ENCODE peak calls at places on chromosome 4, in eight cellular contexts. J is progenitor cell of endocrine pancreas; H is adipocyte; U is sigmoid colon; A is activated CD4-positive, alpha-beta T cell treated with anti-CD3 and anti-CD28 coated beads, Interleukin-2, amount 10 ng/mL, durations not matched to agents 7 days and 5 days; D is GM04503; I is PC-3; S is stimulated activated CD4-positive, alpha-beta T cell treated with anti-CD3 and anti-CD28 coated beads, Interleukin-4, amount 100 ng/mL, for 48 hours. R is an unnamed sample.

GRCh38 chr4:73037057-73037456 is 32.5 kb downstream of the COX18 start:
- DNase-seq in H (no peak), I (no peak), D (no peak), A (no peak), J (no peak), U (no peak), S (no peak), R (no peak)

GRCh38 chr4:4423706-4424498 is 37.0 kb downstream of the NSG1 start:
- DNase-seq in J (no peak), D (no peak), I (no peak), H (no peak), S (no peak), U (peak), A (no peak), R (no peak)

GRCh38 chr4:128394778-128395177 is 107.2 kb upstream of the PGRMC2 start:
- DNase-seq in D (no peak), I (no peak), S (no peak), J (no peak), U (no peak), H (no peak), A (no peak), R (no peak)

GRCh38 chr4:1208970-1209704 is 36.8 kb upstream of the SPON2 start:
- DNase-seq in U (peak), A (no peak), J (no peak), D (no peak), I (no peak), H (peak), S (no peak), R (no peak)

GRCh38 chr4:143514432-143514831 is 930 bp downstream of the SMARCA5 start:
- DNase-seq in A (peak), H (peak), J (peak), S (no peak), U (peak), I (peak), D (peak), R (peak)

GRCh38 chr4:73711989-73712388 is 28.4 kb upstream of the CXCL8 start:
- DNase-seq in S (no peak), U (no peak), I (no peak), J (no peak), A (no peak), D (no peak), H (no peak), R (no peak)

GRCh38 chr4:148444296-148445070 is 2.3 kb upstream of the NR3C2 start:
- DNase-seq in S (peak), H (peak), D (no peak), J (peak), A (peak), U (peak), I (peak), R (no peak)

GRCh38 chr4:132958457-132959263 is 190.4 kb upstream of the PCDH10 start:
- DNase-seq in H (no peak), I (no peak), D (no peak), U (no peak), J (no peak), A (no peak), S (no peak), R (no peak)

GRCh38 chr4:186015212-186015817 is 53.6 kb upstream of the TLR3 start:
- DNase-seq in D (no peak), J (no peak), U (no peak), A (no peak), S (no peak), H (no peak), I (peak), R (no peak)

GRCh38 chr4:137032242-137032641 is 500.1 kb downstream of the PCDH18 start:
- DNase-seq in H (no peak), I (no peak), D (no peak), J (no peak), U (no peak), A (no peak), S (no peak), R (no peak)

GRCh38 chr4:87399954-87400353 is 9.0 kb upstream of the HSD17B11 start:
- DNase-seq in U (no peak), D (no peak), J (no peak), I (no peak), A (no peak), H (no peak), S (no peak), R (no peak)

GRCh38 chr4:142475663-142476062 is 370.4 kb downstream of the INPP4B start:
- DNase-seq in J (no peak), S (no peak), I (peak), U (no peak), A (no peak), D (no peak), H (peak), R (no peak)

GRCh38 chr4:179719766-179720470 is 2277.7 kb upstream of the AGA start:
- DNase-seq in I (no peak), S (no peak), J (no peak), U (no peak), H (no peak), D (no peak), A (no peak), R (no peak)

GRCh38 chr4:7647932-7648812 is 213.4 kb upstream of the PSAPL1 start:
- DNase-seq in S (no peak), A (no peak), D (peak), H (no peak), J (no peak), U (peak), I (peak), R (peak)

GRCh38 chr4:104941661-104942062 is 205.0 kb upstream of the TET2 start:
- DNase-seq in A (no peak), J (no peak), I (peak), D (no peak), S (no peak), U (no peak), H (no peak), R (no peak)

GRCh38 chr4:108201774-108202173 is 33.0 kb upstream of the LEF1 start:
- DNase-seq in J (no peak), H (no peak), S (no peak), A (no peak), I (no peak), D (no peak), U (no peak), R (no peak)

GRCh38 chr4:152258804-152259708 is 276.8 kb downstream of the FBXW7 start:
- DNase-seq in H (peak), D (peak), A (no peak), U (no peak), J (no peak), I (peak), S (no peak), R (no peak)